ENCODE peak calls at places on chromosomes 2 and 18, in six cellular contexts. One of them, this sample, is unnamed. For H3K36me3, the result is how much of the 10 kb centered on the place peaks cover.

GRCh38 chr2:85680707-85681353 is 12.8 kb upstream of the SFTPB start:
- DNase-seq in HCT116: no peak
- DNase-seq in Panc1: no peak
- DNase-seq in stomach: no peak
- DNase-seq in GM23338: no peak
- DNase-seq in GM12878: no peak
- DNase-seq in this sample: no peak

GRCh38 chr2:119387381-119388129 is 20.8 kb downstream of the DBI start:
- DNase-seq in HCT116: no peak
- DNase-seq in Panc1: no peak
- DNase-seq in stomach: peak
- DNase-seq in GM23338: peak
- DNase-seq in GM12878: peak
- DNase-seq in this sample: peak

GRCh38 chr2:223626713-223627112 is 24.6 kb upstream of the SCG2 start:
- DNase-seq in HCT116: no peak
- DNase-seq in Panc1: no peak
- DNase-seq in stomach: no peak
- DNase-seq in GM23338: no peak
- DNase-seq in GM12878: no peak
- DNase-seq in this sample: no peak

GRCh38 chr2:3349211-3349693 is 28.4 kb downstream of the EIPR1 start:
- DNase-seq in HCT116: no peak
- DNase-seq in Panc1: no peak
- DNase-seq in stomach: no peak
- DNase-seq in GM23338: no peak
- DNase-seq in GM12878: no peak
- DNase-seq in this sample: no peak

GRCh38 chr18:8657873-8658521 is 47.4 kb upstream of the MTCL1 start:
- DNase-seq in HCT116: no peak
- DNase-seq in Panc1: no peak
- DNase-seq in stomach: no peak
- DNase-seq in GM23338: peak
- DNase-seq in GM12878: no peak
- DNase-seq in this sample: no peak

GRCh38 chr2:171089489-171089888 is 71.2 kb downstream of the TLK1 start:
- DNase-seq in HCT116: no peak
- DNase-seq in Panc1: no peak
- DNase-seq in stomach: no peak
- DNase-seq in GM23338: no peak
- DNase-seq in GM12878: no peak
- DNase-seq in this sample: no peak

GRCh38 chr2:203492965-203493364 is 42.1 kb downstream of the RAPH1 start:
- DNase-seq in HCT116: no peak
- DNase-seq in Panc1: no peak
- DNase-seq in stomach: no peak
- DNase-seq in GM23338: no peak
- DNase-seq in GM12878: no peak
- DNase-seq in this sample: no peak

GRCh38 chr2:239669181-239669898 is 268.5 kb upstream of the HDAC4 start:
- DNase-seq in HCT116: no peak
- DNase-seq in Panc1: no peak
- DNase-seq in stomach: no peak
- DNase-seq in GM23338: peak
- DNase-seq in GM12878: no peak
- DNase-seq in this sample: no peak

GRCh38 chr2:238334885-238335284 is 14.6 kb downstream of the TRAF3IP1 start:
- DNase-seq in HCT116: no peak
- DNase-seq in Panc1: no peak
- DNase-seq in stomach: no peak
- DNase-seq in GM23338: no peak
- DNase-seq in GM12878: no peak
- DNase-seq in this sample: no peak

GRCh38 chr2:237568121-237568660 is 1.8 kb downstream of the PRLH start:
- DNase-seq in HCT116: no peak
- DNase-seq in Panc1: no peak
- DNase-seq in stomach: no peak
- DNase-seq in GM23338: no peak
- DNase-seq in GM12878: no peak
- DNase-seq in this sample: no peak

GRCh38 chr18:55522011-55522410 is 66.0 kb downstream of the TCF4 start:
- DNase-seq in HCT116: no peak
- DNase-seq in Panc1: no peak
- DNase-seq in stomach: no peak
- DNase-seq in GM23338: peak
- DNase-seq in GM12878: no peak
- DNase-seq in this sample: peak

GRCh38 chr2:224259831-224260230 is 142.1 kb downstream of the FAM124B start:
- DNase-seq in HCT116: no peak
- DNase-seq in Panc1: no peak
- DNase-seq in stomach: no peak
- DNase-seq in GM23338: no peak
- DNase-seq in GM12878: no peak
- DNase-seq in this sample: no peak

GRCh38 chr18:57447154-57447621 is 12.0 kb downstream of the ONECUT2 start:
- DNase-seq in HCT116: no peak
- DNase-seq in Panc1: no peak
- DNase-seq in stomach: no peak
- DNase-seq in GM23338: peak
- DNase-seq in GM12878: no peak
- DNase-seq in this sample: no peak

GRCh38 chr18:43705850-43706249 is 428.6 kb upstream of the SYT4 start:
- DNase-seq in HCT116: no peak
- DNase-seq in Panc1: no peak
- DNase-seq in stomach: no peak
- DNase-seq in GM23338: peak
- DNase-seq in GM12878: no peak
- DNase-seq in this sample: no peak

GRCh38 chr2:12251121-12251520 is 465.6 kb upstream of the TRIB2 start:
- DNase-seq in HCT116: no peak
- DNase-seq in Panc1: no peak
- DNase-seq in stomach: no peak
- DNase-seq in GM23338: no peak
- DNase-seq in GM12878: no peak
- DNase-seq in this sample: no peak

GRCh38 chr2:66869076-66869475 is 434.2 kb downstream of the MEIS1 start:
- DNase-seq in HCT116: no peak
- DNase-seq in Panc1: no peak
- DNase-seq in stomach: no peak
- DNase-seq in GM23338: no peak
- DNase-seq in GM12878: no peak
- DNase-seq in this sample: no peak

GRCh38 chr2:120866071-120866470 is 130.4 kb downstream of the GLI2 start:
- DNase-seq in HCT116: no peak
- DNase-seq in Panc1: no peak
- DNase-seq in stomach: no peak
- DNase-seq in GM23338: no peak
- DNase-seq in GM12878: no peak
- DNase-seq in this sample: no peak

GRCh38 chr2:56287508-56287907 is 103.7 kb downstream of the CCDC85A start:
- DNase-seq in HCT116: no peak
- DNase-seq in Panc1: no peak
- DNase-seq in stomach: no peak
- DNase-seq in GM23338: no peak
- DNase-seq in GM12878: no peak
- DNase-seq in this sample: no peak

GRCh38 chr2:157935378-157935726 is 59.2 kb upstream of the ACVR1 start:
- DNase-seq in HCT116: no peak
- DNase-seq in Panc1: no peak
- DNase-seq in stomach: no peak
- DNase-seq in GM23338: no peak
- DNase-seq in GM12878: no peak
- DNase-seq in this sample: no peak

GRCh38 chr18:50651334-50651733 is 91.4 kb downstream of the MAPK4 start:
- DNase-seq in HCT116: no peak
- DNase-seq in Panc1: no peak
- DNase-seq in stomach: no peak
- DNase-seq in GM23338: no peak
- DNase-seq in GM12878: no peak
- DNase-seq in this sample: no peak

GRCh38 chr2:238587776-238588660 is 161.3 kb downstream of the ASB1 start:
- DNase-seq in HCT116: no peak
- DNase-seq in Panc1: no peak
- DNase-seq in stomach: no peak
- DNase-seq in GM23338: no peak
- DNase-seq in GM12878: no peak
- DNase-seq in this sample: no peak

GRCh38 chr2:30780776-30781330 is 26.4 kb downstream of the CAPN13 start:
- DNase-seq in HCT116: no peak
- DNase-seq in Panc1: no peak
- DNase-seq in stomach: peak
- DNase-seq in GM23338: no peak
- DNase-seq in GM12878: no peak
- DNase-seq in this sample: no peak

GRCh38 chr2:75561566-75562512 is 1.1 kb upstream of the EVA1A start:
- DNase-seq in HCT116: no peak
- DNase-seq in Panc1: no peak
- DNase-seq in stomach: no peak
- DNase-seq in GM23338: no peak
- DNase-seq in GM12878: no peak
- DNase-seq in this sample: no peak

GRCh38 chr2:168220971-168221819 is 26.2 kb downstream of the STK39 start:
- DNase-seq in HCT116: no peak
- DNase-seq in Panc1: no peak
- DNase-seq in stomach: no peak
- DNase-seq in GM23338: no peak
- DNase-seq in GM12878: no peak
- DNase-seq in this sample: no peak

GRCh38 chr2:1742680-1743395 is 1.5 kb downstream of the PXDN start:
- DNase-seq in HCT116: no peak
- DNase-seq in Panc1: no peak
- DNase-seq in stomach: peak
- DNase-seq in GM23338: peak
- DNase-seq in GM12878: no peak
- DNase-seq in this sample: peak

GRCh38 chr18:48721308-48721707 is 182.5 kb downstream of the CTIF start:
- DNase-seq in HCT116: no peak
- DNase-seq in Panc1: no peak
- DNase-seq in stomach: no peak
- DNase-seq in GM23338: no peak
- DNase-seq in GM12878: no peak
- DNase-seq in this sample: no peak

GRCh38 chr2:221501210-221501882 is 70.8 kb downstream of the EPHA4 start:
- DNase-seq in HCT116: no peak
- DNase-seq in Panc1: no peak
- DNase-seq in stomach: no peak
- DNase-seq in GM23338: no peak
- DNase-seq in GM12878: no peak
- DNase-seq in this sample: no peak

GRCh38 chr2:164697688-164698290 is 76.5 kb upstream of the GRB14 start:
- DNase-seq in HCT116: peak
- DNase-seq in Panc1: no peak
- DNase-seq in stomach: no peak
- DNase-seq in GM23338: peak
- DNase-seq in GM12878: no peak
- DNase-seq in this sample: no peak

GRCh38 chr2:24365051-24365450 is 4.7 kb upstream of the ITSN2 start:
- DNase-seq in HCT116: no peak
- DNase-seq in Panc1: no peak
- DNase-seq in stomach: peak
- DNase-seq in GM23338: no peak
- DNase-seq in GM12878: no peak
- DNase-seq in this sample: peak
- TF ChIP-seq POLR2AphosphoS5 in HCT116: no peak
- TF ChIP-seq POLR2AphosphoS5 in Panc1: no peak
- TF ChIP-seq POLR2AphosphoS5 in stomach: peak
- TF ChIP-seq POLR2AphosphoS5 in GM23338: no peak
- TF ChIP-seq POLR2AphosphoS5 in GM12878: no peak
- TF ChIP-seq POLR2AphosphoS5 in this sample: peak

GRCh38 chr2:206045251-206045650 is 40.7 kb downstream of the INO80D start:
- DNase-seq in HCT116: no peak
- DNase-seq in Panc1: no peak
- DNase-seq in stomach: no peak
- DNase-seq in GM23338: no peak
- DNase-seq in GM12878: no peak
- DNase-seq in this sample: no peak
- H3K36me3 ChIP-seq in HCT116: under half
- H3K36me3 ChIP-seq in Panc1: under half
- H3K36me3 ChIP-seq in stomach: half or more
- H3K36me3 ChIP-seq in GM23338: under half
- H3K36me3 ChIP-seq in GM12878: under half
- H3K36me3 ChIP-seq in this sample: under half

GRCh38 chr18:2960983-2961696 is 51.8 kb downstream of the LPIN2 start:
- DNase-seq in HCT116: no peak
- DNase-seq in Panc1: no peak
- DNase-seq in stomach: no peak
- DNase-seq in GM23338: no peak
- DNase-seq in GM12878: no peak
- DNase-seq in this sample: no peak
- H3K27ac ChIP-seq in HCT116: no peak
- H3K27ac ChIP-seq in Panc1: peak
- H3K27ac ChIP-seq in stomach: peak
- H3K27ac ChIP-seq in GM23338: no peak
- H3K27ac ChIP-seq in GM12878: peak
- H3K27ac ChIP-seq in this sample: peak

GRCh38 chr2:128722469-128722868 is 403.8 kb upstream of the HS6ST1 start:
- DNase-seq in HCT116: no peak
- DNase-seq in Panc1: no peak
- DNase-seq in stomach: no peak
- DNase-seq in GM23338: no peak
- DNase-seq in GM12878: no peak
- DNase-seq in this sample: no peak

GRCh38 chr2:128716371-128716770 is 397.7 kb upstream of the HS6ST1 start:
- DNase-seq in HCT116: no peak
- DNase-seq in Panc1: no peak
- DNase-seq in stomach: no peak
- DNase-seq in GM23338: no peak
- DNase-seq in GM12878: no peak
- DNase-seq in this sample: no peak

GRCh38 chr2:128724547-128724946 is 405.9 kb upstream of the HS6ST1 start:
- DNase-seq in HCT116: no peak
- DNase-seq in Panc1: no peak
- DNase-seq in stomach: no peak
- DNase-seq in GM23338: no peak
- DNase-seq in GM12878: no peak
- DNase-seq in this sample: no peak

GRCh38 chr2:128717758-128718710 is 399.4 kb upstream of the HS6ST1 start:
- DNase-seq in HCT116: no peak
- DNase-seq in Panc1: no peak
- DNase-seq in stomach: no peak
- DNase-seq in GM23338: no peak
- DNase-seq in GM12878: no peak
- DNase-seq in this sample: no peak

DNA sequence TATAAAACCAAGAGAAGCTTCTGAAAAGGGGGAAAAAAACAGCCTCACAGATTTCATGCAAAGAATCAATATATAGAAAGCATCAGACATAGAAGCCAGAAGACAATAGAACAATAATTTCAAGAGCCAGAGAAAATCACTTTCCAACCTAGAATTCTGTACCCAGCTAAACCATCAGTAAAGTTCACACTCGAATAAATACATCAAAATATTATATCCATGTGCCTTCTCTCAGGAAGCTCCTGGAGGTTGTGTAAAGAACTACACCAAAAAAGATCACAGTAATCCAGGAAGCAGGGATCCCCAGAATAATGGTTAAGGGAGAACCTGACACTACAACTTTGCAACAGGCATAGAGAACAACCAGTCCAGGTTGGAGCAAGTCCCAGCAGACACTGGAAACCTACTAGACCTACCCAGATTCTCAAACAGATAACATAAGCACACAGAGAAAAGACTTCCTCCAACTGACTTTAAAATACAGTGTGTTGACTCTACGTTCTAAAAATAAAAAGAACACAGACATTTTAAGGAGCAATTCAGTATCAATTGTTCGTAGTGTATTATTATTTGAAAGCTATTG is 401.9 kb upstream of the HS6ST1 start:
- DNase-seq in HCT116: no peak
- DNase-seq in Panc1: no peak
- DNase-seq in stomach: no peak
- DNase-seq in GM23338: peak
- DNase-seq in GM12878: no peak
- DNase-seq in this sample: no peak
- TF ChIP-seq POLR2AphosphoS5 in HCT116: no peak
- TF ChIP-seq POLR2AphosphoS5 in Panc1: no peak
- TF ChIP-seq POLR2AphosphoS5 in stomach: no peak
- TF ChIP-seq POLR2AphosphoS5 in GM23338: no peak
- TF ChIP-seq POLR2AphosphoS5 in GM12878: no peak
- TF ChIP-seq POLR2AphosphoS5 in this sample: no peak

This sample was measured in transverse colon.